ENCODE peak calls at places on chromosomes 16 and 17, in seven cellular contexts. I is brain microvascular endothelial cell, A is fibroblast of pulmonary artery, J is right atrium auricular region, E is hepatocyte, G is OCI-LY7, V is body of pancreas. H is an unnamed sample.

GRCh38 chr16:73082608-73083007 is 34.7 kb upstream of the ZFHX3 start:
- DNase-seq in I (peak), A (peak), V (no peak), G (no peak), J (no peak), E (peak), H (no peak)

GRCh38 chr16:51762081-51762995 is 611.3 kb upstream of the SALL1 start:
- DNase-seq in E (peak), I (peak), V (peak), G (peak), J (peak), A (peak), H (peak)

GRCh38 chr17:82358467-82359350 is at the start of gene TEX19:
- DNase-seq in E (no peak), G (peak), J (no peak), V (no peak), I (no peak), A (no peak), H (peak)

GRCh38 chr16:88956546-88957455 is 20.2 kb downstream of the CBFA2T3 start:
- DNase-seq in A (no peak), I (no peak), E (no peak), G (no peak), V (no peak), J (no peak), H (peak)

GRCh38 chr17:32646941-32647340 is 160.1 kb downstream of the CDK5R1 start:
- DNase-seq in I (no peak), G (no peak), J (no peak), E (no peak), V (no peak), A (no peak), H (no peak)

GRCh38 chr16:58197314-58198012 is 443 bp downstream of the CSNK2A2 start:
- DNase-seq in E (peak), I (no peak), J (no peak), G (peak), A (no peak), V (no peak), H (no peak)

GRCh38 chr16:76535-77272 is 1.3 kb upstream of the MPG start:
- DNase-seq in E (peak), G (peak), A (peak), V (no peak), I (peak), J (peak), H (no peak)

GRCh38 chr17:58245428-58246103 is 7.2 kb downstream of the LPO start:
- DNase-seq in A (no peak), E (peak), J (peak), I (no peak), G (no peak), V (no peak), H (no peak)

GRCh38 chr16:73510852-73511251 is 462.9 kb upstream of the ZFHX3 start:
- DNase-seq in G (no peak), J (no peak), V (no peak), A (no peak), I (no peak), E (no peak), H (no peak)

GRCh38 chr17:18158022-18158600 is 25.5 kb upstream of the ALKBH5 start:
- DNase-seq in E (peak), J (peak), V (peak), I (peak), G (peak), A (peak), H (peak)

GRCh38 chr16:89268585-89268984 is 51.1 kb downstream of the ZNF778 start:
- DNase-seq in I (no peak), E (no peak), A (no peak), J (no peak), G (no peak), V (no peak), H (no peak)

GRCh38 chr16:64730261-64730660 is 391.6 kb downstream of the CDH11 start:
- DNase-seq in J (no peak), I (no peak), E (no peak), A (no peak), G (no peak), V (no peak), H (no peak)

GRCh38 chr16:80045944-80046660 is 445.6 kb upstream of the MAF start:
- DNase-seq in A (no peak), G (no peak), V (no peak), I (no peak), E (no peak), J (no peak), H (no peak)

GRCh38 chr16:85227924-85228462 is 115.7 kb upstream of the CIBAR2 start:
- DNase-seq in I (peak), J (no peak), E (peak), G (no peak), V (no peak), A (peak), H (no peak)

GRCh38 chr16:28610595-28611270 is 889 bp upstream of the SULT1A1 start:
- DNase-seq in E (peak), G (no peak), I (no peak), J (no peak), V (no peak), A (no peak), H (no peak)

GRCh38 chr17:40524243-40524965 is 23.0 kb upstream of the TNS4 start:
- DNase-seq in G (no peak), J (no peak), A (no peak), I (no peak), V (no peak), E (no peak), H (no peak)

GRCh38 chr17:79870540-79870939 is 31.3 kb upstream of the CBX4 start:
- DNase-seq in I (no peak), E (peak), A (no peak), G (no peak), J (no peak), V (no peak), H (no peak)

GRCh38 chr17:32927724-32928526 is at the start of gene TMEM98:
- DNase-seq in E (peak), J (peak), V (peak), I (no peak), G (no peak), A (peak), H (no peak)

GRCh38 chr16:2156025-2156848 is 655 bp downstream of the TRAF7 start:
- DNase-seq in A (peak), J (peak), V (peak), G (peak), E (peak), I (peak), H (no peak)

GRCh38 chr17:279776-280175 is 72.8 kb downstream of the RPH3AL start:
- DNase-seq in I (no peak), V (no peak), A (no peak), E (no peak), J (no peak), G (no peak), H (no peak)

GRCh38 chr17:81239714-81240555 is 817 bp downstream of the NDUFAF8 start:
- DNase-seq in I (no peak), E (peak), V (no peak), J (no peak), G (peak), A (peak), H (no peak)

GRCh38 chr17:8117367-8117979 is 841 bp downstream of the ALOXE3 start:
- DNase-seq in J (no peak), G (no peak), I (no peak), V (no peak), A (no peak), E (peak), H (no peak)

GRCh38 chr16:2470603-2471015 is 488 bp upstream of the NTN3 start:
- DNase-seq in I (no peak), A (no peak), E (no peak), G (peak), J (no peak), V (no peak), H (no peak)

GRCh38 chr17:32141690-32142037 is 638 bp upstream of the RHOT1 start:
- DNase-seq in A (no peak), E (no peak), I (no peak), V (no peak), G (no peak), J (no peak), H (no peak)

GRCh38 chr16:3165111-3165822 is 22.7 kb upstream of the OR1F1 start:
- DNase-seq in J (no peak), E (no peak), G (no peak), V (no peak), A (no peak), I (no peak), H (no peak)

GRCh38 chr16:2829501-2830354 is at the start of gene ZG16B:
- DNase-seq in E (no peak), V (no peak), G (no peak), I (no peak), J (no peak), A (peak), H (no peak)

GRCh38 chr16:75570351-75571104 is 4.3 kb downstream of the GABARAPL2 start:
- DNase-seq in J (no peak), I (no peak), A (no peak), E (no peak), V (no peak), G (peak), H (no peak)

GRCh38 chr17:21165922-21166598 is 39.3 kb downstream of the DHRS7B start:
- DNase-seq in I (no peak), V (no peak), G (no peak), A (no peak), J (peak), E (no peak), H (no peak)

GRCh38 chr16:65534121-65534528 is 412.3 kb upstream of the CDH11 start:
- DNase-seq in I (no peak), E (no peak), J (no peak), G (no peak), A (peak), V (no peak), H (no peak)

GRCh38 chr17:72719582-72720493 is 372.6 kb downstream of the SLC39A11 start:
- DNase-seq in G (no peak), A (peak), V (no peak), E (no peak), I (peak), J (no peak), H (peak)
- H3K4me3 ChIP-seq in G (no peak), A (no peak), V (no peak), E (no peak), I (no peak), J (no peak), H (peak)

DNA sequence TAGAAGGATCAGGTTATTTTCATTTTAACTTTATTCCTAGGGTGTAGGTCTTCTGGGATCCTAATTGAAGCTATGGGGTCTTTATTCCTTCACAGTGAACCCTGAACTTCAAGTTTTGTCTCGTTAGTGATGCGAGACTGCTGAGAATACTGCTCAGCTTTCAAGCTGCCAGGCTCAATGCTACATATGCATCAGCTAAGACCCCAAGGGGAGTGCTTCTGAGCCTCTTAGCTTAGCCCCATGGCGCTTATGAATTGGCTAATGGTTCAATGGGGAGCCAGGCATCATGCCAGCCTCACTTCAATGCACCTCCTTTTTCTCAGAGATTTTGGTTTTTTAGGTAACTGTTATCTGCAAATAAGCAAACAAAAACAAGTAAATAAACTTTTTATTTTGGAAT is 94.1 kb upstream of the SIAH1 start:
- DNase-seq in E (no peak), I (no peak), V (no peak), A (no peak), J (no peak), G (no peak), H (no peak)
- H3K4me3 ChIP-seq in E (no peak), I (no peak), V (no peak), A (no peak), J (no peak), G (no peak), H (no peak)

GRCh38 chr17:44792276-44792675 is 33.5 kb downstream of the ADAM11 start:
- DNase-seq in I (peak), J (no peak), V (no peak), A (peak), E (no peak), G (no peak), H (no peak)

GRCh38 chr17:44794699-44795413 is 35.2 kb downstream of the GJC1 start:
- DNase-seq in J (no peak), A (peak), G (no peak), I (peak), V (no peak), E (no peak), H (no peak)

GRCh38 chr17:44795421-44795820 is 34.7 kb downstream of the GJC1 start:
- DNase-seq in V (no peak), A (no peak), J (no peak), E (no peak), G (no peak), I (no peak), H (no peak)

GRCh38 chr17:44795928-44796327 is 34.2 kb downstream of the GJC1 start:
- DNase-seq in I (no peak), E (no peak), A (no peak), V (no peak), J (no peak), G (no peak), H (no peak)

DNA sequence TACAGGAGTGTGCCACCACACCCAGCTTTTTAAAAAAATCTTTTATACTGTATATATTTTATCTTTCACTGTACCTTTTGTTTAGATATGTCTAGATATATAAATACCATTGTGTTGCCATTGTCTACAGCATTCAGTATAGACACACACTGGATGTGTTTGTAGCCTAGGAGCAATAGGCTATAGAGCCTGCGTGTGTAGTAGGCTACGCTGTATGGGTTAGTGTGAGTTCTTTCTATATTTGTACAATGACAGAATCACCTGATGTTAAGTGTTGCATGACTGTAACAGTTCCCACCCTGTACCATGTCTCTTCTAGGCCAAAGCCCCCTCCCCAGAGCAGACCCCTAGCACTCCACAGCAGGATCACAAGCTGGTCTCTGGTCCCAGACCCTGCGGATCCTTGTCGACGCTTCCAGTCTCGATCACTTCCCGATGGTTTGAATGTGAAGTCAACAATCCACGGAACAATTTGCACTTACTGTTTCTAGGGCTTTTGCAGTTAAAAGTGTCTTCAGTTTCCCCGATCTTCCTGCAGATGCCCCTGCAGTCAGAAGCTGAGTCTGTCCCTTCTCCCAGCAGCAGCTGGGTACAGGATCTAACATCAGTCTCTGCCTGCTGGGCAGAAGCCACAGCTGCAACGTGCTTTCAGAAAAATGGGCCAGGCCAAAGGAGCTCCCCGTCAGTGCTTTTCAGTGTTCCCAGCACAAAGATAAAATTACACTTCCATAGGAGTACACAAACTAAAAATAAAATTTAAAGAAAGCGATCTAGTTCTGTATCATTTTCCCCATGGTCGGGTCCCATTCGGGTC is 35.3 kb downstream of the ADAM11 start:
- DNase-seq in G (no peak), A (peak), E (no peak), I (no peak), J (no peak), V (no peak), H (no peak)
- H3K4me3 ChIP-seq in G (no peak), A (no peak), E (no peak), I (no peak), J (no peak), V (no peak), H (no peak)

GRCh38 chr17:45977506-45977824 is 21.6 kb upstream of the STH start:
- DNase-seq in V (no peak), G (no peak), I (no peak), A (no peak), E (no peak), J (no peak), H (no peak)

GRCh38 chr17:45977976-45978626 is 20.9 kb upstream of the STH start:
- DNase-seq in V (no peak), E (no peak), A (no peak), J (no peak), G (no peak), I (no peak), H (no peak)

GRCh38 chr17:45981306-45981705 is 17.7 kb upstream of the STH start:
- DNase-seq in A (no peak), E (no peak), I (no peak), J (no peak), G (no peak), V (no peak), H (no peak)

GRCh38 chr17:45980855-45981254 is 18.2 kb upstream of the STH start:
- DNase-seq in A (no peak), E (no peak), G (no peak), V (no peak), J (no peak), I (no peak), H (no peak)

DNA sequence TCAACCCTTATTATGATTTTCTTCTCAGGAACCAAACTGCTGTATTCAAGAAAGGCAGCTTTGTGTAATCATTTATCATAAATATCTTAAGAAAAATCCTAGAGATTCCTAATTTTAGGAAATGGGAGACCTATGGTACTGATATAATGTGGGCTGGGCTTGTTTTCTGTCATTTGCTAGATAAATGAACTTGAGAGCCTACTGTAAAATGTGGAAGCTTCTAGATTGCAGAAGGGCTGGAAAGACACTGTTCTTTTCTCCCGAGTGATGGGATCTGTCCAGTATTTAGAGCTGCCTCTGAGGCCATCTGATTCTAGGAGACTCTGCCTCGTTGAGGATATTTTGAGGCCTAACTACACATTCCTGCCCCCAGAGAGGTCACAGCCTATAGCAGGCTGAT is 19.9 kb upstream of the STH start:
- DNase-seq in A (no peak), G (no peak), J (no peak), V (no peak), I (no peak), E (no peak), H (no peak)
- H3K4me3 ChIP-seq in A (no peak), G (no peak), J (no peak), V (no peak), I (no peak), E (no peak), H (no peak)

GRCh38 chr17:42136654-42137051 is 14.0 kb downstream of the HSPB9 start:
- DNase-seq in V (no peak), A (no peak), I (no peak), J (no peak), G (no peak), E (no peak), H (no peak)

GRCh38 chr17:42132941-42133340 is 10.3 kb downstream of the HSPB9 start:
- DNase-seq in J (no peak), E (no peak), V (peak), A (peak), I (peak), G (no peak), H (peak)

GRCh38 chr17:42133461-42134041 is 10.9 kb downstream of the HSPB9 start:
- DNase-seq in V (peak), A (no peak), J (no peak), G (peak), I (no peak), E (no peak), H (peak)

GRCh38 chr17:42135664-42136653 is 13.4 kb downstream of the HSPB9 start:
- DNase-seq in V (peak), G (peak), A (peak), E (peak), J (peak), I (peak), H (no peak)

DNA sequence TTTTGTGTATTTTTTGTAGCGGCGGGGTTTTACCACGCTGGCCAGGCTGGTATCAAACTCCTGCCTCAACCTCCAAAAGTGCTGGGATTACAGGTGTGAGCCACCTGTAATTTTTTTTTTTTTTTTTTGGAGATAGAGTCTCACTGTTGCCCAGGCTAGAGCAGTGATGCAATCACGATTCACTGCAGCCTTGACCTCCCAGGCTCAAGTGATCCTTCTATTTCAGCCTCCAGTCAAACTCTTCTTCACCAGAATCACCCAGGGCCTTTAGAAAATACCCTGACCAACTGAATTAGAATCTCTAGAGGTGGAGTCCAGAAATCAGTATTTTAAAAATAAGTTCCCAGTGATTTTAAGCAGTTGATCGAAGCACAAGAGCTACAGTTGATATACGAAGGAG is 12.5 kb downstream of the HSPB9 start:
- DNase-seq in E (no peak), A (no peak), I (no peak), J (no peak), V (no peak), G (no peak), H (no peak)
- H3K4me3 ChIP-seq in E (no peak), A (no peak), I (no peak), J (no peak), V (no peak), G (no peak), H (no peak)